ENCODE peak calls at places on chromosomes 7 and 10, in five cellular contexts. One of them, this sample, is unnamed.
A peak's percentile ranks its signal among the peaks of the same experiment; 100 is the strongest.

GRCh38 chr7:112341464-112341863 is 108.8 kb upstream of the IFRD1 start:
- DNase-seq in H9: no peak
- DNase-seq in choroid plexus epithelial cell: no peak
- DNase-seq in fibroblast of pulmonary artery: no peak
- DNase-seq in glutamatergic neuron: no peak
- DNase-seq in this sample: no peak

GRCh38 chr7:158128572-158128971 is 459.1 kb downstream of the PTPRN2 start:
- DNase-seq in H9: no peak
- DNase-seq in choroid plexus epithelial cell: no peak
- DNase-seq in fibroblast of pulmonary artery: no peak
- DNase-seq in glutamatergic neuron: no peak
- DNase-seq in this sample: no peak

GRCh38 chr10:93103953-93104352 is 30.3 kb downstream of the CYP26A1 start:
- DNase-seq in H9: no peak
- DNase-seq in choroid plexus epithelial cell: no peak
- DNase-seq in fibroblast of pulmonary artery: no peak
- DNase-seq in glutamatergic neuron: no peak
- DNase-seq in this sample: no peak

GRCh38 chr10:3960496-3960895 is 175.5 kb upstream of the KLF6 start:
- DNase-seq in H9: no peak
- DNase-seq in choroid plexus epithelial cell: no peak
- DNase-seq in fibroblast of pulmonary artery: no peak
- DNase-seq in glutamatergic neuron: no peak
- DNase-seq in this sample: no peak

GRCh38 chr7:97871659-97872024 is 566 bp downstream of the ASNS start:
- DNase-seq in H9: peak; percentile 39
- DNase-seq in choroid plexus epithelial cell: no peak
- DNase-seq in fibroblast of pulmonary artery: no peak
- DNase-seq in glutamatergic neuron: no peak
- DNase-seq in this sample: no peak

GRCh38 chr7:158442260-158442659 is 145.4 kb downstream of the PTPRN2 start:
- DNase-seq in H9: no peak
- DNase-seq in choroid plexus epithelial cell: peak; percentile 31
- DNase-seq in fibroblast of pulmonary artery: no peak
- DNase-seq in glutamatergic neuron: no peak
- DNase-seq in this sample: no peak

GRCh38 chr10:131899695-131900349 is 986 bp upstream of the PPP2R2D start:
- DNase-seq in H9: no peak
- DNase-seq in choroid plexus epithelial cell: no peak
- DNase-seq in fibroblast of pulmonary artery: no peak
- DNase-seq in glutamatergic neuron: no peak
- DNase-seq in this sample: no peak

GRCh38 chr7:35253182-35253679 is 669 bp downstream of the TBX20 start:
- DNase-seq in H9: peak; percentile 42
- DNase-seq in choroid plexus epithelial cell: no peak
- DNase-seq in fibroblast of pulmonary artery: no peak
- DNase-seq in glutamatergic neuron: peak; percentile 31
- DNase-seq in this sample: no peak

GRCh38 chr7:100584677-100585510 is 1.0 kb downstream of the LRCH4 start:
- DNase-seq in H9: peak; percentile 84
- DNase-seq in choroid plexus epithelial cell: peak; percentile 68
- DNase-seq in fibroblast of pulmonary artery: peak; percentile 96
- DNase-seq in glutamatergic neuron: peak; percentile 61
- DNase-seq in this sample: peak; percentile 39

GRCh38 chr10:58282615-58283014 is 13.7 kb downstream of the CISD1 start:
- DNase-seq in H9: no peak
- DNase-seq in choroid plexus epithelial cell: peak; percentile 63
- DNase-seq in fibroblast of pulmonary artery: peak; percentile 89
- DNase-seq in glutamatergic neuron: no peak
- DNase-seq in this sample: no peak

GRCh38 chr10:114246679-114247305 is 7.7 kb downstream of the VWA2 start:
- DNase-seq in H9: no peak
- DNase-seq in choroid plexus epithelial cell: no peak
- DNase-seq in fibroblast of pulmonary artery: no peak
- DNase-seq in glutamatergic neuron: no peak
- DNase-seq in this sample: no peak

GRCh38 chr10:28970231-28970630 is 292.9 kb downstream of the BAMBI start:
- DNase-seq in H9: no peak
- DNase-seq in choroid plexus epithelial cell: peak; percentile 87
- DNase-seq in fibroblast of pulmonary artery: peak; percentile 85
- DNase-seq in glutamatergic neuron: no peak
- DNase-seq in this sample: no peak

GRCh38 chr7:139526578-139527544 is 3.4 kb downstream of the CLEC2L start:
- DNase-seq in H9: no peak
- DNase-seq in choroid plexus epithelial cell: peak; percentile 87
- DNase-seq in fibroblast of pulmonary artery: peak; percentile 83
- DNase-seq in glutamatergic neuron: no peak
- DNase-seq in this sample: no peak

GRCh38 chr10:96988421-96988820 is 156.3 kb downstream of the LCOR start:
- DNase-seq in H9: no peak
- DNase-seq in choroid plexus epithelial cell: no peak
- DNase-seq in fibroblast of pulmonary artery: no peak
- DNase-seq in glutamatergic neuron: no peak
- DNase-seq in this sample: no peak

GRCh38 chr10:71266147-71266917 is 52.7 kb upstream of the SLC29A3 start:
- DNase-seq in H9: no peak
- DNase-seq in choroid plexus epithelial cell: peak; percentile 91
- DNase-seq in fibroblast of pulmonary artery: peak; percentile 89
- DNase-seq in glutamatergic neuron: peak; percentile 85
- DNase-seq in this sample: no peak

GRCh38 chr10:3658766-3659165 is 126.2 kb downstream of the KLF6 start:
- DNase-seq in H9: no peak
- DNase-seq in choroid plexus epithelial cell: no peak
- DNase-seq in fibroblast of pulmonary artery: no peak
- DNase-seq in glutamatergic neuron: no peak
- DNase-seq in this sample: no peak

GRCh38 chr7:22696672-22697071 is 30.3 kb upstream of the IL6 start:
- DNase-seq in H9: no peak
- DNase-seq in choroid plexus epithelial cell: peak; percentile 60
- DNase-seq in fibroblast of pulmonary artery: no peak
- DNase-seq in glutamatergic neuron: no peak
- DNase-seq in this sample: no peak

GRCh38 chr7:48875300-48875916 is 48.9 kb upstream of the CDC14C start:
- DNase-seq in H9: peak; percentile 73
- DNase-seq in choroid plexus epithelial cell: peak; percentile 62
- DNase-seq in fibroblast of pulmonary artery: peak; percentile 14
- DNase-seq in glutamatergic neuron: peak; percentile 61
- DNase-seq in this sample: peak; percentile 22

GRCh38 chr7:93176961-93177580 is 28.9 kb upstream of the SAMD9L start:
- DNase-seq in H9: no peak
- DNase-seq in choroid plexus epithelial cell: no peak
- DNase-seq in fibroblast of pulmonary artery: no peak
- DNase-seq in glutamatergic neuron: no peak
- DNase-seq in this sample: no peak

GRCh38 chr10:28842321-28842720 is 165.0 kb downstream of the BAMBI start:
- DNase-seq in H9: no peak
- DNase-seq in choroid plexus epithelial cell: peak; percentile 89
- DNase-seq in fibroblast of pulmonary artery: peak; percentile 90
- DNase-seq in glutamatergic neuron: no peak
- DNase-seq in this sample: no peak

GRCh38 chr10:96077181-96077580 is 33.8 kb downstream of the CCNJ start:
- DNase-seq in H9: no peak
- DNase-seq in choroid plexus epithelial cell: no peak
- DNase-seq in fibroblast of pulmonary artery: no peak
- DNase-seq in glutamatergic neuron: no peak
- DNase-seq in this sample: no peak

GRCh38 chr7:105830405-105831218 is 45.8 kb downstream of the ATXN7L1 start:
- DNase-seq in H9: no peak
- DNase-seq in choroid plexus epithelial cell: peak; percentile 95
- DNase-seq in fibroblast of pulmonary artery: peak; percentile 93
- DNase-seq in glutamatergic neuron: no peak
- DNase-seq in this sample: no peak

GRCh38 chr7:68576366-68576765 is 1021.9 kb upstream of the AUTS2 start:
- DNase-seq in H9: no peak
- DNase-seq in choroid plexus epithelial cell: no peak
- DNase-seq in fibroblast of pulmonary artery: no peak
- DNase-seq in glutamatergic neuron: no peak
- DNase-seq in this sample: no peak

GRCh38 chr10:99450624-99451498 is 20.4 kb upstream of the GOT1 start:
- DNase-seq in H9: no peak
- DNase-seq in choroid plexus epithelial cell: peak; percentile 24
- DNase-seq in fibroblast of pulmonary artery: no peak
- DNase-seq in glutamatergic neuron: no peak
- DNase-seq in this sample: no peak

GRCh38 chr7:46557295-46557711 is 636.2 kb upstream of the IGFBP3 start:
- DNase-seq in H9: no peak
- DNase-seq in choroid plexus epithelial cell: peak; percentile 52
- DNase-seq in fibroblast of pulmonary artery: no peak
- DNase-seq in glutamatergic neuron: no peak
- DNase-seq in this sample: no peak

GRCh38 chr10:130240409-130240808 is 104.2 kb downstream of the GLRX3 start:
- DNase-seq in H9: no peak
- DNase-seq in choroid plexus epithelial cell: no peak
- DNase-seq in fibroblast of pulmonary artery: no peak
- DNase-seq in glutamatergic neuron: no peak
- DNase-seq in this sample: no peak

GRCh38 chr7:55245271-55245723 is 119.8 kb upstream of the LANCL2 start:
- DNase-seq in H9: no peak
- DNase-seq in choroid plexus epithelial cell: peak; percentile 89
- DNase-seq in fibroblast of pulmonary artery: peak; percentile 48
- DNase-seq in glutamatergic neuron: no peak
- DNase-seq in this sample: no peak

GRCh38 chr7:143485500-143485899 is 7.8 kb downstream of the TAS2R41 start:
- DNase-seq in H9: no peak
- DNase-seq in choroid plexus epithelial cell: peak; percentile 49
- DNase-seq in fibroblast of pulmonary artery: no peak
- DNase-seq in glutamatergic neuron: no peak
- DNase-seq in this sample: no peak

GRCh38 chr10:122435212-122435827 is 19.1 kb upstream of the ARMS2 start:
- DNase-seq in H9: no peak
- DNase-seq in choroid plexus epithelial cell: peak; percentile 70
- DNase-seq in fibroblast of pulmonary artery: peak; percentile 71
- DNase-seq in glutamatergic neuron: no peak
- DNase-seq in this sample: no peak

GRCh38 chr7:44894881-44895600 is 9.7 kb upstream of the PURB start:
- DNase-seq in H9: no peak
- DNase-seq in choroid plexus epithelial cell: no peak
- DNase-seq in fibroblast of pulmonary artery: no peak
- DNase-seq in glutamatergic neuron: peak; percentile 29
- DNase-seq in this sample: no peak

GRCh38 chr10:126014309-126014708 is 117.9 kb downstream of the FANK1 start:
- DNase-seq in H9: no peak
- DNase-seq in choroid plexus epithelial cell: peak; percentile 88
- DNase-seq in fibroblast of pulmonary artery: peak; percentile 23
- DNase-seq in glutamatergic neuron: no peak
- DNase-seq in this sample: no peak

DNA sequence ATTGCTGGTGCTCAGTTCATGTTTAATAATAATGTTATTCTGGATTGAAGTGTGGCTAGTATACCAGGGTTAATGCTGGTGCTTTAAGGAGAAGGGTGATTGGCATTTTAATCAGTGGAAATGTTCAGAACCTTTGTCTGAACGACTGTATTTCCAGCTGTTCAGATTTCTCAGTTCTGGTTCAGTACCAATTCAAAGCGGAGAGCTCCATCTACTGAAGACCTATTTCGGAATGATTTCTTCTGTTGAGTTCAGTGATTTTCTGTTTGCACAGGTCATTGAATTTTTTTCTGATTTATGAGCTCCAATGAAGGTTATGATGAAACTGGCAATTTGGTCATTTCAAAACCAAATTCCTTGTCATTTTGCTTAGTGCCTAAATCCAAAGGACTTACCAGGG is 160.1 kb downstream of the EXOC4 start:
- DNase-seq in H9: no peak
- DNase-seq in choroid plexus epithelial cell: peak; percentile 29
- DNase-seq in fibroblast of pulmonary artery: no peak
- DNase-seq in glutamatergic neuron: no peak
- DNase-seq in this sample: no peak
- TF ChIP-seq CTCF in H9: no peak
- TF ChIP-seq CTCF in choroid plexus epithelial cell: no peak
- TF ChIP-seq CTCF in fibroblast of pulmonary artery: no peak
- TF ChIP-seq CTCF in glutamatergic neuron: no peak
- TF ChIP-seq CTCF in this sample: no peak

DNA sequence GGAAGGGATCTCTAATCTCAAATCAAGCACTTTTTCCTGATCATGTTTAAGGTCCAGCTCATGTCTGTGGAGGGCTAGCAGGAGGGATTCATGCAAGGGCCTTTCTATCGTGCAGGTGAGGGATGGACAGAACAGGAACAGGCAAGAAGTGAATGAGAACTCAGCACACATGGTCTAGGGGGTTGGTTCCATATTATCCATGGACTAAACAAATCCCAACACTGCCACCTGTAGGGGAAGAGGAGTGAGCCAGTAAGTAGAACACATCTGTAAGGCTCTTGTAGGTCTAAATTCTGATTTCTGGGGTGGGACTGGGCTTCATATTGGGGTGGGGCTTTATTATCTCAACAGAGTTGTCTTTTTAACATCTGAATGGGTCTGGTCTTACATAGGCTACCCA is 138.0 kb upstream of the TARP start:
- DNase-seq in H9: peak; percentile 57
- DNase-seq in choroid plexus epithelial cell: peak; percentile 51
- DNase-seq in fibroblast of pulmonary artery: peak; percentile 13
- DNase-seq in glutamatergic neuron: peak; percentile 29
- DNase-seq in this sample: no peak
- TF ChIP-seq CTCF in H9: peak; percentile 65
- TF ChIP-seq CTCF in choroid plexus epithelial cell: peak; percentile 48
- TF ChIP-seq CTCF in fibroblast of pulmonary artery: peak; percentile 27
- TF ChIP-seq CTCF in glutamatergic neuron: peak; percentile 53
- TF ChIP-seq CTCF in this sample: peak; percentile 26

GRCh38 chr10:100728928-100729876 is 16.2 kb upstream of the PAX2 start:
- DNase-seq in H9: peak; percentile 85
- DNase-seq in choroid plexus epithelial cell: peak; percentile 13
- DNase-seq in fibroblast of pulmonary artery: peak; percentile 25
- DNase-seq in glutamatergic neuron: peak; percentile 76
- DNase-seq in this sample: no peak
- TF ChIP-seq CTCF in H9: peak; percentile 51
- TF ChIP-seq CTCF in choroid plexus epithelial cell: peak; percentile 45
- TF ChIP-seq CTCF in fibroblast of pulmonary artery: peak; percentile 31
- TF ChIP-seq CTCF in glutamatergic neuron: peak; percentile 35
- TF ChIP-seq CTCF in this sample: peak; percentile 28

DNA sequence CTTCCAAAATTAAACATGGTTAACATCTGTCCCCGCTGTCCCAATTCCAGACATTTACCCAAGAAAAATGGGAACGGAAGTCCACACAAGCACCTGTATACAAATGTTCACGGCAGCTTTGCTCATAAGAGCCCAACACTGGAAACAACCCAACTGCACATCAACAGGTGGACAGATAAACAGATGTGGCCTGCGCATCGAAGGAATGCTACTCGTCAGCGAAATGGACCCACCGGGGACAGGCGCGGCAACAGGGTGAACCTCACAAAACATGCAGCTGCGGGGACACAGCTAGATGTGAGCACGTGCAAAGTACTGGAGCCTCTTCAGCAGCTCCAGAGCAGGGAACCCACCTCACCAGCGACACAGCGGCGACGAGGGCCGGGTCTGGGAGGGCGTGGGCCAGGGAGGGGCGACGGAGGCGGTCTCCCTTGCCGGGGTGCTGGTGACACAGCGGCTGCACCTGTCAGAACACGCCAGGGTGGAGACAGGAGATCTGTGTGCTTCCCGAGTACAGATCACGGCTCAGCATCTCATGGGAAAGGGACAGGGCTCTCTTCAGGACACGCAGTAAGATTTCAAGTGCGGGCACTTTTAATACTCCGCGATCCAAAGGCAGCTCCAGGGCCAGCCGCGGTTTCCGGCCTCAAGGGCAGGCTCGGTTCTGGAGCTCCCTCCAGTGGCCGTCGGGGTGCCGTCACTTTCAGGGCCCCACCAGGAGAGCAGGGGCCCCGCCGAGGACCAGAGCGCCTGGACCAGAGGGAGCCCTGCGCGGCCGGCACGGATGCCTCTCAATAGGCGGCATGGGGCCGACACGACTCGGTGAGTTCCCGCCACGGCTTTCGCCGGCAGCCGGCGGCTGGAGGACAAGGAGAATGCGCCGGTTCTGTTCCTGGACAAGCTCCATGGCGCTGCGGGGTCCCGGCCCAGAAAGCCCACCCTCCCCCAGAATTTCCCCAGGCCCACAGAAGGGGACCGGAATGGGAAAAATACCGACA is 21.2 kb downstream of the GPR146 start:
- DNase-seq in H9: peak; percentile 87
- DNase-seq in choroid plexus epithelial cell: peak; percentile 76
- DNase-seq in fibroblast of pulmonary artery: peak; percentile 77
- DNase-seq in glutamatergic neuron: peak; percentile 83
- DNase-seq in this sample: peak; percentile 80
- TF ChIP-seq CTCF in H9: peak; percentile 95
- TF ChIP-seq CTCF in choroid plexus epithelial cell: peak; percentile 87
- TF ChIP-seq CTCF in fibroblast of pulmonary artery: peak; percentile 72
- TF ChIP-seq CTCF in glutamatergic neuron: peak; percentile 83
- TF ChIP-seq CTCF in this sample: peak; percentile 86

This sample was measured in progenitor cell of endocrine pancreas.